ENCODE peak calls at places on chromosomes 2 and 18, in six cellular contexts. One of them, this sample, is unnamed. For H3K9me3, the result is how much of the 10 kb centered on the place peaks cover.

GRCh38 chr2:54657664-54658083 is 65.8 kb upstream of the EML6 start:
- DNase-seq in ovary: peak
- DNase-seq in effector memory CD4-positive, alpha-beta T cell: no peak
- DNase-seq in PC-9: peak
- DNase-seq in tibial nerve: peak
- DNase-seq in mammary epithelial cell: no peak
- DNase-seq in this sample: no peak

GRCh38 chr18:13502585-13502984 is 223.8 kb downstream of the FAM210A start:
- DNase-seq in ovary: no peak
- DNase-seq in effector memory CD4-positive, alpha-beta T cell: no peak
- DNase-seq in PC-9: no peak
- DNase-seq in tibial nerve: no peak
- DNase-seq in mammary epithelial cell: no peak
- DNase-seq in this sample: no peak

GRCh38 chr2:135985826-135986393 is 484 bp upstream of the DARS1 start:
- DNase-seq in ovary: no peak
- DNase-seq in effector memory CD4-positive, alpha-beta T cell: no peak
- DNase-seq in PC-9: no peak
- DNase-seq in tibial nerve: no peak
- DNase-seq in mammary epithelial cell: no peak
- DNase-seq in this sample: no peak

GRCh38 chr2:66574701-66575624 is 140.0 kb downstream of the MEIS1 start:
- DNase-seq in ovary: peak
- DNase-seq in effector memory CD4-positive, alpha-beta T cell: no peak
- DNase-seq in PC-9: peak
- DNase-seq in tibial nerve: no peak
- DNase-seq in mammary epithelial cell: peak
- DNase-seq in this sample: no peak

GRCh38 chr2:124153713-124154112 is 128.6 kb downstream of the CNTNAP5 start:
- DNase-seq in ovary: no peak
- DNase-seq in effector memory CD4-positive, alpha-beta T cell: no peak
- DNase-seq in PC-9: no peak
- DNase-seq in tibial nerve: no peak
- DNase-seq in mammary epithelial cell: no peak
- DNase-seq in this sample: no peak

GRCh38 chr2:221649045-221649444 is 76.9 kb upstream of the EPHA4 start:
- DNase-seq in ovary: no peak
- DNase-seq in effector memory CD4-positive, alpha-beta T cell: no peak
- DNase-seq in PC-9: no peak
- DNase-seq in tibial nerve: peak
- DNase-seq in mammary epithelial cell: no peak
- DNase-seq in this sample: no peak

GRCh38 chr2:149827585-149828156 is 240.1 kb upstream of the MMADHC start:
- DNase-seq in ovary: no peak
- DNase-seq in effector memory CD4-positive, alpha-beta T cell: no peak
- DNase-seq in PC-9: no peak
- DNase-seq in tibial nerve: no peak
- DNase-seq in mammary epithelial cell: no peak
- DNase-seq in this sample: no peak

GRCh38 chr2:29747786-29748470 is 173.5 kb downstream of the ALK start:
- DNase-seq in ovary: no peak
- DNase-seq in effector memory CD4-positive, alpha-beta T cell: no peak
- DNase-seq in PC-9: no peak
- DNase-seq in tibial nerve: no peak
- DNase-seq in mammary epithelial cell: peak
- DNase-seq in this sample: no peak

GRCh38 chr2:219521066-219521880 is 7.0 kb downstream of the ASIC4 start:
- DNase-seq in ovary: no peak
- DNase-seq in effector memory CD4-positive, alpha-beta T cell: no peak
- DNase-seq in PC-9: peak
- DNase-seq in tibial nerve: no peak
- DNase-seq in mammary epithelial cell: no peak
- DNase-seq in this sample: no peak

GRCh38 chr18:69617888-69618287 is 217.2 kb downstream of the DOK6 start:
- DNase-seq in ovary: no peak
- DNase-seq in effector memory CD4-positive, alpha-beta T cell: no peak
- DNase-seq in PC-9: no peak
- DNase-seq in tibial nerve: no peak
- DNase-seq in mammary epithelial cell: no peak
- DNase-seq in this sample: no peak

GRCh38 chr18:48581206-48581605 is 42.4 kb downstream of the CTIF start:
- DNase-seq in ovary: no peak
- DNase-seq in effector memory CD4-positive, alpha-beta T cell: no peak
- DNase-seq in PC-9: no peak
- DNase-seq in tibial nerve: no peak
- DNase-seq in mammary epithelial cell: no peak
- DNase-seq in this sample: no peak

GRCh38 chr2:120820263-120820884 is 84.7 kb downstream of the GLI2 start:
- DNase-seq in ovary: peak
- DNase-seq in effector memory CD4-positive, alpha-beta T cell: no peak
- DNase-seq in PC-9: no peak
- DNase-seq in tibial nerve: no peak
- DNase-seq in mammary epithelial cell: no peak
- DNase-seq in this sample: no peak

GRCh38 chr18:57621252-57621607 is 406 bp downstream of the NARS1 start:
- DNase-seq in ovary: no peak
- DNase-seq in effector memory CD4-positive, alpha-beta T cell: no peak
- DNase-seq in PC-9: no peak
- DNase-seq in tibial nerve: no peak
- DNase-seq in mammary epithelial cell: no peak
- DNase-seq in this sample: no peak

GRCh38 chr2:16141641-16141921 is 201.2 kb downstream of the MYCN start:
- DNase-seq in ovary: no peak
- DNase-seq in effector memory CD4-positive, alpha-beta T cell: no peak
- DNase-seq in PC-9: no peak
- DNase-seq in tibial nerve: no peak
- DNase-seq in mammary epithelial cell: no peak
- DNase-seq in this sample: no peak

GRCh38 chr2:172578860-172579512 is 23.1 kb downstream of the PDK1 start:
- DNase-seq in ovary: no peak
- DNase-seq in effector memory CD4-positive, alpha-beta T cell: no peak
- DNase-seq in PC-9: no peak
- DNase-seq in tibial nerve: no peak
- DNase-seq in mammary epithelial cell: no peak
- DNase-seq in this sample: no peak

GRCh38 chr2:172582656-172583055 is 26.8 kb downstream of the PDK1 start:
- DNase-seq in ovary: no peak
- DNase-seq in effector memory CD4-positive, alpha-beta T cell: no peak
- DNase-seq in PC-9: no peak
- DNase-seq in tibial nerve: no peak
- DNase-seq in mammary epithelial cell: no peak
- DNase-seq in this sample: no peak

GRCh38 chr2:172580544-172580943 is 24.7 kb downstream of the PDK1 start:
- DNase-seq in ovary: no peak
- DNase-seq in effector memory CD4-positive, alpha-beta T cell: no peak
- DNase-seq in PC-9: no peak
- DNase-seq in tibial nerve: no peak
- DNase-seq in mammary epithelial cell: no peak
- DNase-seq in this sample: no peak

GRCh38 chr2:172574965-172575364 is 19.1 kb downstream of the PDK1 start:
- DNase-seq in ovary: no peak
- DNase-seq in effector memory CD4-positive, alpha-beta T cell: no peak
- DNase-seq in PC-9: no peak
- DNase-seq in tibial nerve: no peak
- DNase-seq in mammary epithelial cell: no peak
- DNase-seq in this sample: no peak

GRCh38 chr2:172578054-172578453 is 22.2 kb downstream of the PDK1 start:
- DNase-seq in ovary: no peak
- DNase-seq in effector memory CD4-positive, alpha-beta T cell: no peak
- DNase-seq in PC-9: no peak
- DNase-seq in tibial nerve: no peak
- DNase-seq in mammary epithelial cell: peak
- DNase-seq in this sample: no peak
- H3K9me3 ChIP-seq in ovary: under half
- H3K9me3 ChIP-seq in effector memory CD4-positive, alpha-beta T cell: under half
- H3K9me3 ChIP-seq in PC-9: under half
- H3K9me3 ChIP-seq in tibial nerve: under half
- H3K9me3 ChIP-seq in mammary epithelial cell: under half
- H3K9me3 ChIP-seq in this sample: under half

DNA sequence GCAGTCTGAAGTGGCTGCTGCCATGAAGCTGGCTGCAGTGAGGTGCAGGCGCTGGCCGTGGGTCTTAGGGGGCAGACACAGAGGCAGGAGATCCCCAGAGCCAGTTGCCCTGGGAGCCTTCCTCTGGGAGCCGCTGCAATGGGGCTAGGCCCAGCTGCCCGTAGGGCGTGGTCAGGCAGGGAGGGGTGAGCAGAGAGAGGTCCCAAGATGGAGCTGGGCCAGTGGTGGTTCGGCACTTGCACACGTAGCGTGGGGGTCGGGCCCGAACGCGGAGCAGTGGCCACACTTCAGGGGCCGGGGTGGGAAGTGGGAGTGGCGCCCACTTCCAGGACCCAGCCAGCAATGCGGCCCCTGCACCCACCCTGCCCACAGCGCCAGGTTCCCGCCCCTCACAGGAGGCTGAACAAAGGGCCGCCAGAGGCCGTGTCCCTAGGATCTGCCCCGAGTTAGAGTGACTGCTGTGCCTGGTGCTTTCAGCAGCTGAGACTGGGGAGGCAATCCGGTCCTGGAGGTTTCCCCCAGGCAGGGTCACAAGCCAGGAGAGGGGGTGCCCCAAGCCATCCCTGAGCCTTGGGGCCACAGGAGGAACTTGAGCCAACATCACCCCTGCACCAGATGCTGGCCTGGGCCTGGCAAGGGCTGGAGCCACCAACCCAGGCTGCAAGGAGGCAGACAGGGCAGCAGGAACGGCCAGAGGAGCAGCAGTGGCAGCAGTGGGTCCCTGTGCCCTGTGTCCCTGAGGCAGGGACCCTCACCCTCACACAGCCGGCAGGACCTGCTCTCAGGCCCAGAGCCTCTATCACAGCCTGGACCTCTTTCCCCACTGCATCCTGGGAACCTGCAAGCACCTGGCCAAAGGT is 21.3 kb upstream of the SP140L start:
- DNase-seq in ovary: no peak
- DNase-seq in effector memory CD4-positive, alpha-beta T cell: no peak
- DNase-seq in PC-9: no peak
- DNase-seq in tibial nerve: no peak
- DNase-seq in mammary epithelial cell: no peak
- DNase-seq in this sample: no peak
- H3K9me3 ChIP-seq in ovary: under half
- H3K9me3 ChIP-seq in effector memory CD4-positive, alpha-beta T cell: under half
- H3K9me3 ChIP-seq in PC-9: under half
- H3K9me3 ChIP-seq in tibial nerve: under half
- H3K9me3 ChIP-seq in mammary epithelial cell: under half
- H3K9me3 ChIP-seq in this sample: under half

GRCh38 chr2:4909486-4909885 is 782.7 kb upstream of the SOX11 start:
- DNase-seq in ovary: no peak
- DNase-seq in effector memory CD4-positive, alpha-beta T cell: no peak
- DNase-seq in PC-9: no peak
- DNase-seq in tibial nerve: no peak
- DNase-seq in mammary epithelial cell: no peak
- DNase-seq in this sample: no peak
- H3K9me3 ChIP-seq in ovary: under half
- H3K9me3 ChIP-seq in effector memory CD4-positive, alpha-beta T cell: under half
- H3K9me3 ChIP-seq in PC-9: under half
- H3K9me3 ChIP-seq in tibial nerve: under half
- H3K9me3 ChIP-seq in mammary epithelial cell: under half
- H3K9me3 ChIP-seq in this sample: under half

GRCh38 chr2:8799004-8799403 is 38.4 kb downstream of the KIDINS220 start:
- DNase-seq in ovary: no peak
- DNase-seq in effector memory CD4-positive, alpha-beta T cell: no peak
- DNase-seq in PC-9: no peak
- DNase-seq in tibial nerve: no peak
- DNase-seq in mammary epithelial cell: no peak
- DNase-seq in this sample: no peak
- H3K9me3 ChIP-seq in ovary: under half
- H3K9me3 ChIP-seq in effector memory CD4-positive, alpha-beta T cell: under half
- H3K9me3 ChIP-seq in PC-9: under half
- H3K9me3 ChIP-seq in tibial nerve: under half
- H3K9me3 ChIP-seq in mammary epithelial cell: under half
- H3K9me3 ChIP-seq in this sample: under half

GRCh38 chr18:79890638-79891037 is 60.8 kb downstream of the SLC66A2 start:
- DNase-seq in ovary: no peak
- DNase-seq in effector memory CD4-positive, alpha-beta T cell: no peak
- DNase-seq in PC-9: no peak
- DNase-seq in tibial nerve: no peak
- DNase-seq in mammary epithelial cell: no peak
- DNase-seq in this sample: no peak

GRCh38 chr18:79889569-79889968 is 61.9 kb downstream of the SLC66A2 start:
- DNase-seq in ovary: no peak
- DNase-seq in effector memory CD4-positive, alpha-beta T cell: no peak
- DNase-seq in PC-9: no peak
- DNase-seq in tibial nerve: no peak
- DNase-seq in mammary epithelial cell: no peak
- DNase-seq in this sample: no peak

GRCh38 chr18:79884963-79885728 is 66.3 kb downstream of the SLC66A2 start:
- DNase-seq in ovary: no peak
- DNase-seq in effector memory CD4-positive, alpha-beta T cell: no peak
- DNase-seq in PC-9: no peak
- DNase-seq in tibial nerve: no peak
- DNase-seq in mammary epithelial cell: no peak
- DNase-seq in this sample: no peak

GRCh38 chr18:79887181-79888000 is 64.1 kb downstream of the SLC66A2 start:
- DNase-seq in ovary: no peak
- DNase-seq in effector memory CD4-positive, alpha-beta T cell: no peak
- DNase-seq in PC-9: no peak
- DNase-seq in tibial nerve: no peak
- DNase-seq in mammary epithelial cell: no peak
- DNase-seq in this sample: no peak

GRCh38 chr18:79888016-79888415 is 63.4 kb downstream of the SLC66A2 start:
- DNase-seq in ovary: no peak
- DNase-seq in effector memory CD4-positive, alpha-beta T cell: no peak
- DNase-seq in PC-9: no peak
- DNase-seq in tibial nerve: no peak
- DNase-seq in mammary epithelial cell: no peak
- DNase-seq in this sample: no peak
- H3K9me3 ChIP-seq in ovary: under half
- H3K9me3 ChIP-seq in effector memory CD4-positive, alpha-beta T cell: under half
- H3K9me3 ChIP-seq in PC-9: under half
- H3K9me3 ChIP-seq in tibial nerve: under half
- H3K9me3 ChIP-seq in mammary epithelial cell: half or more
- H3K9me3 ChIP-seq in this sample: under half

DNA sequence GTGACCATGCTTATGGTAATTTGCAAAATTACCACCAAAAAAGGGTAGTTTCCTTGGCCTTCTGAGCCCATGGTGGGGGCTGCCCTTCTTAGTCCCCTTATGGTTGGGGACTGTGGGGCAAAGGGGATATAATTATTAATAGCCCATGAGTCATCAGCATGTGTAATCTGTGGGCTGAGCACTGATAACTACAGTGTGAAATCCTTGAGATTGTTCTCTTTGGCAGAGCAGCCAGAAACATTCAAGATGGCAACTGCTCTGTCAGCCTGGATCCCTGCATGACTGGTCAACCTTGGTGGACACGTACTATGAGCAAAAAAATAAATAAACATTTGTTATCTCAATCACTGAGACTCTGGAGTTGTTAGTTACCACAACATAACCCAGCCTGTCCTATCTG is 61.3 kb downstream of the MGAT4A start:
- DNase-seq in ovary: no peak
- DNase-seq in effector memory CD4-positive, alpha-beta T cell: no peak
- DNase-seq in PC-9: no peak
- DNase-seq in tibial nerve: no peak
- DNase-seq in mammary epithelial cell: no peak
- DNase-seq in this sample: no peak
- H3K9me3 ChIP-seq in ovary: under half
- H3K9me3 ChIP-seq in effector memory CD4-positive, alpha-beta T cell: under half
- H3K9me3 ChIP-seq in PC-9: under half
- H3K9me3 ChIP-seq in tibial nerve: under half
- H3K9me3 ChIP-seq in mammary epithelial cell: under half
- H3K9me3 ChIP-seq in this sample: under half